ENCODE peak calls at places on chromosome 6, in ten cellular contexts. Z, R, F, U, M, B, E, Q, W and J are unnamed samples.

GRCh38 chr6:36840471-36841461 is 1.5 kb upstream of the CPNE5 start:
- DNase-seq in Z (no peak), R (no peak), F (no peak), U (peak; percentile 28), M (no peak), B (no peak), E (no peak), Q (no peak), W (peak; percentile 60), J (no peak)

GRCh38 chr6:105401247-105402089 is 1.4 kb downstream of the PREP start:
- DNase-seq in Z (no peak), R (no peak), F (no peak), U (no peak), M (no peak), B (no peak), E (no peak), Q (no peak), W (no peak), J (no peak)

GRCh38 chr6:162854228-162854627 is 126.5 kb downstream of the PACRG start:
- DNase-seq in Z (no peak), R (no peak), F (no peak), U (no peak), M (no peak), B (no peak), E (no peak), Q (no peak), W (no peak), J (no peak)

GRCh38 chr6:44925100-44925739 is 402.9 kb upstream of the RUNX2 start:
- DNase-seq in Z (peak; percentile 4), R (no peak), F (no peak), U (no peak), M (no peak), B (no peak), E (peak; percentile 13), Q (no peak), W (no peak), J (peak; percentile 12)

GRCh38 chr6:166005401-166005845 is 162.2 kb downstream of the TBXT start:
- DNase-seq in Z (no peak), R (no peak), F (no peak), U (no peak), M (no peak), B (no peak), E (no peak), Q (no peak), W (peak; percentile 85), J (no peak)

GRCh38 chr6:170076466-170077165 is 214.3 kb downstream of the DLL1 start:
- DNase-seq in Z (no peak), R (no peak), F (no peak), U (no peak), M (no peak), B (no peak), E (no peak), Q (no peak), W (no peak), J (no peak)

GRCh38 chr6:63349401-63349800 is 29.6 kb upstream of the LGSN start:
- DNase-seq in Z (no peak), R (no peak), F (no peak), U (no peak), M (no peak), B (no peak), E (no peak), Q (no peak), W (no peak), J (no peak)

GRCh38 chr6:169530762-169531143 is 171.1 kb downstream of the WDR27 start:
- DNase-seq in Z (no peak), R (no peak), F (no peak), U (peak; percentile 13), M (no peak), B (no peak), E (no peak), Q (no peak), W (no peak), J (no peak)

GRCh38 chr6:116390571-116390970 is 19.8 kb downstream of the DSE start:
- DNase-seq in Z (no peak), R (no peak), F (no peak), U (no peak), M (no peak), B (no peak), E (no peak), Q (no peak), W (no peak), J (no peak)

GRCh38 chr6:124679392-124679791 is 282.8 kb upstream of the RNF217 start:
- DNase-seq in Z (peak; percentile 4), R (no peak), F (no peak), U (no peak), M (no peak), B (no peak), E (no peak), Q (no peak), W (no peak), J (no peak)

GRCh38 chr6:48922837-48923236 is 540.2 kb downstream of the MMUT start:
- DNase-seq in Z (no peak), R (no peak), F (no peak), U (no peak), M (no peak), B (no peak), E (no peak), Q (no peak), W (no peak), J (no peak)

GRCh38 chr6:157269261-157269794 is 54.0 kb downstream of the TMEM242 start:
- DNase-seq in Z (peak; percentile 64), R (no peak), F (no peak), U (no peak), M (no peak), B (no peak), E (no peak), Q (no peak), W (peak; percentile 86), J (no peak)

GRCh38 chr6:18308070-18308735 is 43.9 kb upstream of the DEK start:
- DNase-seq in Z (peak; percentile 63), R (peak; percentile 47), F (no peak), U (no peak), M (no peak), B (no peak), E (peak; percentile 85), Q (no peak), W (no peak), J (no peak)

GRCh38 chr6:156557269-156557885 is 219.8 kb upstream of the ARID1B start:
- DNase-seq in Z (peak; percentile 56), R (no peak), F (peak; percentile 17), U (no peak), M (no peak), B (no peak), E (no peak), Q (no peak), W (no peak), J (peak; percentile 70)

GRCh38 chr6:140485740-140486467 is 1111.5 kb upstream of the CITED2 start:
- DNase-seq in Z (peak; percentile 57), R (peak; percentile 65), F (no peak), U (no peak), M (no peak), B (no peak), E (peak; percentile 81), Q (peak; percentile 76), W (peak; percentile 42), J (no peak)

GRCh38 chr6:139282684-139283083 is 9.1 kb downstream of the TXLNB start:
- DNase-seq in Z (no peak), R (no peak), F (no peak), U (no peak), M (no peak), B (no peak), E (no peak), Q (no peak), W (no peak), J (no peak)

GRCh38 chr6:132132420-132132819 is 181.2 kb upstream of the CCN2 start:
- DNase-seq in Z (no peak), R (no peak), F (no peak), U (no peak), M (no peak), B (no peak), E (no peak), Q (peak; percentile 20), W (no peak), J (no peak)

GRCh38 chr6:38179300-38179699 is 359.8 kb downstream of the ZFAND3 start:
- DNase-seq in Z (no peak), R (no peak), F (no peak), U (no peak), M (no peak), B (no peak), E (no peak), Q (no peak), W (no peak), J (no peak)

GRCh38 chr6:125794342-125795137 is 3.8 kb downstream of the NCOA7 start:
- DNase-seq in Z (peak; percentile 6), R (no peak), F (no peak), U (no peak), M (no peak), B (no peak), E (no peak), Q (no peak), W (no peak), J (no peak)

GRCh38 chr6:136525586-136526195 is 24.5 kb downstream of the MAP7 start:
- DNase-seq in Z (peak; percentile 7), R (no peak), F (peak; percentile 8), U (no peak), M (no peak), B (no peak), E (no peak), Q (no peak), W (no peak), J (peak; percentile 16)

GRCh38 chr6:109717971-109718370 is 26.9 kb downstream of the FIG4 start:
- DNase-seq in Z (no peak), R (no peak), F (no peak), U (no peak), M (no peak), B (no peak), E (no peak), Q (no peak), W (no peak), J (no peak)

GRCh38 chr6:137705166-137706064 is 161.6 kb upstream of the TNFAIP3 start:
- DNase-seq in Z (peak; percentile 71), R (peak; percentile 53), F (no peak), U (peak; percentile 68), M (peak; percentile 71), B (peak; percentile 47), E (no peak), Q (peak; percentile 37), W (peak; percentile 90), J (no peak)

GRCh38 chr6:20110478-20110877 is 101.8 kb downstream of the MBOAT1 start:
- DNase-seq in Z (no peak), R (no peak), F (no peak), U (no peak), M (no peak), B (no peak), E (no peak), Q (no peak), W (no peak), J (no peak)

GRCh38 chr6:33710296-33711121 is 991 bp downstream of the UQCC2 start:
- DNase-seq in Z (no peak), R (no peak), F (no peak), U (no peak), M (no peak), B (no peak), E (no peak), Q (no peak), W (no peak), J (no peak)

GRCh38 chr6:80022803-80023202 is 18.4 kb downstream of the TTK start:
- DNase-seq in Z (peak; percentile 20), R (no peak), F (no peak), U (no peak), M (no peak), B (no peak), E (no peak), Q (no peak), W (no peak), J (no peak)

GRCh38 chr6:111806561-111807497 is 66.4 kb downstream of the FYN start:
- DNase-seq in Z (no peak), R (no peak), F (no peak), U (no peak), M (no peak), B (no peak), E (no peak), Q (no peak), W (no peak), J (no peak)

GRCh38 chr6:22886881-22887581 is 317.7 kb downstream of the HDGFL1 start:
- DNase-seq in Z (no peak), R (no peak), F (no peak), U (no peak), M (no peak), B (no peak), E (no peak), Q (no peak), W (no peak), J (peak; percentile 60)

GRCh38 chr6:166540631-166541331 is 45.7 kb downstream of the RAMACL start:
- DNase-seq in Z (no peak), R (no peak), F (no peak), U (peak; percentile 57), M (peak; percentile 18), B (peak; percentile 39), E (no peak), Q (no peak), W (no peak), J (no peak)